ENCODE peak calls at places on chromosome 13, in eight cellular contexts. Z, C, Y, W, H, I, A and B are unnamed samples.

GRCh38 chr13:96796234-96796633 is 198.0 kb downstream of the OXGR1 start:
- DNase-seq in I (no peak), A (no peak), Y (no peak), W (no peak), C (no peak), H (no peak), Z (no peak), B (no peak)

GRCh38 chr13:102141625-102142472 is 260.0 kb downstream of the FGF14 start:
- DNase-seq in H (no peak), Y (no peak), A (peak; percentile 53), C (peak; percentile 31), Z (no peak), W (no peak), I (no peak), B (no peak)

GRCh38 chr13:61078976-61079770 is 336.5 kb downstream of the PCDH20 start:
- DNase-seq in A (no peak), W (no peak), I (no peak), H (no peak), C (no peak), Z (no peak), Y (no peak), B (no peak)

GRCh38 chr13:34358811-34359513 is 541.0 kb downstream of the RFC3 start:
- DNase-seq in H (no peak), Y (no peak), Z (no peak), A (peak; percentile 73), C (no peak), I (no peak), W (no peak), B (peak; percentile 63)

GRCh38 chr13:30802501-30802900 is 67.2 kb downstream of the ALOX5AP start:
- DNase-seq in Z (no peak), C (no peak), I (no peak), A (no peak), H (no peak), Y (no peak), W (no peak), B (no peak)

GRCh38 chr13:76387561-76387960 is 498.6 kb downstream of the KCTD12 start:
- DNase-seq in H (no peak), I (no peak), Z (no peak), Y (no peak), A (no peak), C (no peak), W (no peak), B (no peak)

GRCh38 chr13:30881191-30881651 is 24.9 kb upstream of the MEDAG start:
- DNase-seq in I (no peak), Z (no peak), H (peak; percentile 72), Y (no peak), A (no peak), C (no peak), W (no peak), B (no peak)

GRCh38 chr13:20525601-20526544 is at the start of gene CRYL1:
- DNase-seq in Z (peak; percentile 81), A (peak; percentile 96), I (peak; percentile 45), Y (peak; percentile 89), C (peak; percentile 72), W (peak; percentile 70), H (peak; percentile 77), B (peak; percentile 97)

GRCh38 chr13:85541476-85541875 is 257.7 kb downstream of the SLITRK6 start:
- DNase-seq in I (no peak), W (no peak), H (no peak), Z (no peak), A (no peak), Y (no peak), C (no peak), B (no peak)

GRCh38 chr13:112343591-112343990 is 32.6 kb upstream of the SPACA7 start:
- DNase-seq in W (no peak), Z (no peak), C (no peak), I (no peak), H (no peak), Y (no peak), A (no peak), B (no peak)